ENCODE peak calls at places on chromosomes 12 and 14, in six cellular contexts. One of them, this sample, is unnamed.

GRCh38 chr14:61585598-61586538 is 109.4 kb upstream of the HIF1A start:
- DNase-seq in GM20000: no peak
- DNase-seq in COR-L47: no peak
- DNase-seq in GOT3: no peak
- DNase-seq in stimulated activated CD8-positive, alpha-beta memory T cell treated with anti-CD3 and anti-CD28 coated beads, Interleukin-7, amount 100 ng/mL, for 1 hour: no peak
- DNase-seq in T-helper 9 cell: no peak
- DNase-seq in this sample: no peak

GRCh38 chr14:55867726-55868125 is 250.5 kb upstream of the PELI2 start:
- DNase-seq in T-helper 9 cell: no peak
- DNase-seq in GM20000: no peak
- DNase-seq in GOT3: no peak
- DNase-seq in stimulated activated CD8-positive, alpha-beta memory T cell treated with anti-CD3 and anti-CD28 coated beads, Interleukin-7, amount 100 ng/mL, for 1 hour: no peak
- DNase-seq in COR-L47: no peak
- DNase-seq in this sample: no peak

GRCh38 chr12:77032406-77032805 is 33.0 kb downstream of the E2F7 start:
- DNase-seq in GM20000: no peak
- DNase-seq in GOT3: no peak
- DNase-seq in stimulated activated CD8-positive, alpha-beta memory T cell treated with anti-CD3 and anti-CD28 coated beads, Interleukin-7, amount 100 ng/mL, for 1 hour: no peak
- DNase-seq in T-helper 9 cell: no peak
- DNase-seq in COR-L47: no peak
- DNase-seq in this sample: no peak

GRCh38 chr12:6228535-6229223 is 28.5 kb downstream of the CD9 start:
- DNase-seq in COR-L47: no peak
- DNase-seq in GM20000: no peak
- DNase-seq in GOT3: no peak
- DNase-seq in T-helper 9 cell: no peak
- DNase-seq in stimulated activated CD8-positive, alpha-beta memory T cell treated with anti-CD3 and anti-CD28 coated beads, Interleukin-7, amount 100 ng/mL, for 1 hour: no peak
- DNase-seq in this sample: no peak

GRCh38 chr12:953776-954175 is 4.3 kb upstream of the RAD52 start:
- DNase-seq in T-helper 9 cell: no peak
- DNase-seq in stimulated activated CD8-positive, alpha-beta memory T cell treated with anti-CD3 and anti-CD28 coated beads, Interleukin-7, amount 100 ng/mL, for 1 hour: no peak
- DNase-seq in GOT3: no peak
- DNase-seq in COR-L47: no peak
- DNase-seq in GM20000: no peak
- DNase-seq in this sample: no peak

GRCh38 chr12:106205208-106206069 is 42.4 kb downstream of the CKAP4 start:
- DNase-seq in COR-L47: no peak
- DNase-seq in GOT3: no peak
- DNase-seq in GM20000: no peak
- DNase-seq in stimulated activated CD8-positive, alpha-beta memory T cell treated with anti-CD3 and anti-CD28 coated beads, Interleukin-7, amount 100 ng/mL, for 1 hour: no peak
- DNase-seq in T-helper 9 cell: no peak
- DNase-seq in this sample: no peak

GRCh38 chr12:64082866-64083268 is 139.2 kb downstream of the KICS2 start:
- DNase-seq in T-helper 9 cell: no peak
- DNase-seq in COR-L47: no peak
- DNase-seq in stimulated activated CD8-positive, alpha-beta memory T cell treated with anti-CD3 and anti-CD28 coated beads, Interleukin-7, amount 100 ng/mL, for 1 hour: no peak
- DNase-seq in GOT3: no peak
- DNase-seq in GM20000: no peak
- DNase-seq in this sample: no peak

GRCh38 chr12:123828871-123829547 is 66.9 kb downstream of the DNAH10 start:
- DNase-seq in GOT3: no peak
- DNase-seq in stimulated activated CD8-positive, alpha-beta memory T cell treated with anti-CD3 and anti-CD28 coated beads, Interleukin-7, amount 100 ng/mL, for 1 hour: no peak
- DNase-seq in T-helper 9 cell: no peak
- DNase-seq in GM20000: no peak
- DNase-seq in COR-L47: no peak
- DNase-seq in this sample: no peak

GRCh38 chr12:40907115-40907521 is 214.9 kb downstream of the CNTN1 start:
- DNase-seq in T-helper 9 cell: no peak
- DNase-seq in GM20000: peak
- DNase-seq in GOT3: no peak
- DNase-seq in stimulated activated CD8-positive, alpha-beta memory T cell treated with anti-CD3 and anti-CD28 coated beads, Interleukin-7, amount 100 ng/mL, for 1 hour: no peak
- DNase-seq in COR-L47: no peak
- DNase-seq in this sample: peak

GRCh38 chr12:1662761-1663439 is 28.0 kb upstream of the ADIPOR2 start:
- DNase-seq in GM20000: peak
- DNase-seq in stimulated activated CD8-positive, alpha-beta memory T cell treated with anti-CD3 and anti-CD28 coated beads, Interleukin-7, amount 100 ng/mL, for 1 hour: no peak
- DNase-seq in COR-L47: peak
- DNase-seq in T-helper 9 cell: peak
- DNase-seq in GOT3: no peak
- DNase-seq in this sample: no peak

GRCh38 chr14:32109676-32110075 is 32.6 kb downstream of the ARHGAP5 start:
- DNase-seq in stimulated activated CD8-positive, alpha-beta memory T cell treated with anti-CD3 and anti-CD28 coated beads, Interleukin-7, amount 100 ng/mL, for 1 hour: no peak
- DNase-seq in T-helper 9 cell: no peak
- DNase-seq in GM20000: no peak
- DNase-seq in COR-L47: no peak
- DNase-seq in GOT3: no peak
- DNase-seq in this sample: no peak

This sample was measured in GM12878.